ENCODE peak calls at places on chromosomes 11 and 22, in four cellular contexts. O is CD8-positive, alpha-beta T cell; K is T-helper 1 cell; T is colonic mucosa. W is an unnamed sample.

GRCh38 chr11:117171648-117172051 is 6.9 kb upstream of the SIDT2 start:
- DNase-seq in K (no peak), O (no peak), T (no peak), W (no peak)

GRCh38 chr11:115249179-115249578 is 255.0 kb downstream of the CADM1 start:
- DNase-seq in K (no peak), T (no peak), O (no peak), W (no peak)

GRCh38 chr22:45632791-45633515 is 38.7 kb upstream of the ATXN10 start:
- DNase-seq in T (no peak), O (no peak), K (no peak), W (no peak)

GRCh38 chr11:72430743-72431570 is 3.4 kb downstream of the CLPB start:
- DNase-seq in K (peak; percentile 4), O (no peak), T (no peak), W (peak; percentile 8)

GRCh38 chr11:105799728-105800462 is 190.0 kb downstream of the GRIA4 start:
- DNase-seq in K (no peak), T (no peak), O (no peak), W (no peak)

GRCh38 chr11:124643605-124644425 is 21.2 kb downstream of the TBRG1 start:
- DNase-seq in K (no peak), T (no peak), O (no peak), W (no peak)

GRCh38 chr11:11157201-11157600 is 195.8 kb downstream of the CSNK2A3 start:
- DNase-seq in T (no peak), K (peak; percentile 53), O (peak; percentile 51), W (peak; percentile 60)

GRCh38 chr22:35742342-35743100 is 24.8 kb downstream of the APOL5 start:
- DNase-seq in O (no peak), K (no peak), T (no peak), W (no peak)

GRCh38 chr11:31340903-31341572 is 28.5 kb downstream of the DCDC1 start:
- DNase-seq in K (no peak), T (peak; percentile 21), O (no peak), W (no peak)